ENCODE peak calls at places on chromosomes 1 and 21, in nine cellular contexts. W is body of pancreas, C is neural crest cell, O is cardiac muscle cell, Y is astrocyte of the spinal cord, E is ovary, I is BJ, Z is A549, P is lower lobe of right lung. S is an unnamed sample.

GRCh38 chr1:85200870-85201339 is at the start of gene SYDE2:
- DNase-seq in W (peak; percentile 85), C (peak; percentile 62), O (peak; percentile 81), Y (peak; percentile 58), E (peak; percentile 76), I (no peak), Z (peak; percentile 75), P (peak; percentile 85), S (peak; percentile 59)

GRCh38 chr1:179082308-179083030 is 599 bp downstream of the TOR3A start:
- DNase-seq in W (peak; percentile 37), C (peak; percentile 32), O (peak; percentile 27), Y (peak; percentile 16), E (no peak), I (no peak), Z (peak; percentile 31), P (no peak), S (peak; percentile 56)

GRCh38 chr1:90835172-90835660 is 118.1 kb upstream of the BARHL2 start:
- DNase-seq in W (no peak), C (no peak), O (no peak), Y (peak; percentile 3), E (no peak), I (no peak), Z (no peak), P (no peak), S (peak; percentile 33)

GRCh38 chr1:15254521-15254920 is 7.5 kb downstream of the FHAD1 start:
- DNase-seq in W (no peak), C (no peak), O (no peak), Y (no peak), E (no peak), I (no peak), Z (no peak), P (no peak), S (no peak)

GRCh38 chr1:9721606-9722377 is 70.3 kb downstream of the PIK3CD start:
- DNase-seq in W (no peak), C (peak; percentile 85), O (peak; percentile 32), Y (no peak), E (no peak), I (no peak), Z (peak; percentile 23), P (no peak), S (peak; percentile 82)

GRCh38 chr1:54347955-54348699 is 58.1 kb downstream of the SSBP3 start:
- DNase-seq in W (peak; percentile 95), C (no peak), O (no peak), Y (no peak), E (no peak), I (no peak), Z (no peak), P (peak; percentile 67), S (no peak)

GRCh38 chr1:159892944-159893343 is 7.0 kb downstream of the CFAP45 start:
- DNase-seq in W (no peak), C (no peak), O (no peak), Y (no peak), E (no peak), I (no peak), Z (peak; percentile 41), P (no peak), S (no peak)

GRCh38 chr1:22754106-22754768 is 43.6 kb downstream of the EPHB2 start:
- DNase-seq in W (no peak), C (no peak), O (no peak), Y (peak; percentile 37), E (no peak), I (no peak), Z (no peak), P (no peak), S (no peak)

GRCh38 chr1:54127594-54127993 is 25.2 kb downstream of the CDCP2 start:
- DNase-seq in W (no peak), C (no peak), O (no peak), Y (no peak), E (no peak), I (no peak), Z (no peak), P (no peak), S (no peak)

GRCh38 chr21:41744028-41744940 is 22.6 kb downstream of the RIPK4 start:
- DNase-seq in W (no peak), C (no peak), O (no peak), Y (no peak), E (no peak), I (no peak), Z (no peak), P (no peak), S (no peak)

GRCh38 chr1:199029401-199029800 is 390.6 kb downstream of the PTPRC start:
- DNase-seq in W (no peak), C (no peak), O (peak; percentile 30), Y (peak; percentile 68), E (no peak), I (no peak), Z (no peak), P (no peak), S (no peak)

GRCh38 chr1:147665521-147665920 is 4.8 kb downstream of the ACP6 start:
- DNase-seq in W (no peak), C (no peak), O (no peak), Y (no peak), E (no peak), I (no peak), Z (peak; percentile 20), P (no peak), S (no peak)
- TF ChIP-seq CTCF in W (no peak), C (peak; percentile 45), O (peak; percentile 25), Y (peak; percentile 19), E (no peak), I (no peak), Z (no peak), P (no peak), S (peak; percentile 59)

GRCh38 chr1:185694081-185694480 is 40.1 kb upstream of the HMCN1 start:
- DNase-seq in W (peak; percentile 27), C (no peak), O (no peak), Y (no peak), E (no peak), I (no peak), Z (no peak), P (no peak), S (no peak)

GRCh38 chr1:185693654-185694053 is 40.5 kb upstream of the HMCN1 start:
- DNase-seq in W (no peak), C (no peak), O (no peak), Y (no peak), E (no peak), I (no peak), Z (no peak), P (no peak), S (no peak)

GRCh38 chr1:185696419-185697150 is 37.6 kb upstream of the HMCN1 start:
- DNase-seq in W (no peak), C (no peak), O (no peak), Y (no peak), E (no peak), I (no peak), Z (peak; percentile 18), P (no peak), S (no peak)

GRCh38 chr1:185699874-185700273 is 34.3 kb upstream of the HMCN1 start:
- DNase-seq in W (no peak), C (no peak), O (no peak), Y (no peak), E (no peak), I (no peak), Z (no peak), P (no peak), S (no peak)

DNA sequence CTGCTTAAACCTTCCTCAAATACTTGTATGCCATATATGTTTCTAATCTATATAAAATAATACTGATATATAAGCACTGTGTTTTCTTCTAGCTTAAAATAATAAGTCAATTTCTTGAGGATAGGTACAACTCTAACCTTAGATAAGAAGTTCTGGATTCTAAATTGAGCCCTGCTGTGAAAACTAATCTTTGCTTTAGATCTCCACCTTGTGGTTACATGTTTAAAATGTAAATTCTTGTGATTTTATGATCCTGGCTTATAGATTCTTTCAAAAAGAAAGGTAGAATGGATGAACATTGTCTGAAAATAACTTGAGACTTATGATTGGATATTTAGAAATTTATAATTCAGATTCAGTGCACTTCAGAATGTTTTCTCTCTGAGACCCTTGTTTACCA is 38.9 kb upstream of the HMCN1 start:
- DNase-seq in W (no peak), C (no peak), O (no peak), Y (no peak), E (no peak), I (no peak), Z (no peak), P (no peak), S (no peak)
- TF ChIP-seq CTCF in W (no peak), C (peak; percentile 55), O (no peak), Y (peak; percentile 8), E (no peak), I (no peak), Z (peak; percentile 64), P (no peak), S (no peak)

GRCh38 chr1:101235696-101236545 is 898 bp upstream of the S1PR1 start:
- DNase-seq in W (peak; percentile 25), C (peak; percentile 31), O (peak; percentile 53), Y (peak; percentile 29), E (peak; percentile 58), I (no peak), Z (no peak), P (peak; percentile 65), S (peak; percentile 40)

GRCh38 chr1:101236546-101237228 is at the start of gene S1PR1:
- DNase-seq in W (peak; percentile 38), C (peak; percentile 69), O (peak; percentile 85), Y (peak; percentile 62), E (peak; percentile 58), I (no peak), Z (no peak), P (peak; percentile 85), S (peak; percentile 63)

GRCh38 chr1:101238681-101239094 is 1.9 kb downstream of the S1PR1 start:
- DNase-seq in W (peak; percentile 71), C (peak; percentile 91), O (peak; percentile 94), Y (peak; percentile 90), E (peak; percentile 78), I (no peak), Z (peak; percentile 66), P (peak; percentile 88), S (peak; percentile 87)

GRCh38 chr1:101238041-101238515 is 1.3 kb downstream of the S1PR1 start:
- DNase-seq in W (no peak), C (no peak), O (no peak), Y (no peak), E (no peak), I (no peak), Z (no peak), P (peak; percentile 50), S (no peak)

DNA sequence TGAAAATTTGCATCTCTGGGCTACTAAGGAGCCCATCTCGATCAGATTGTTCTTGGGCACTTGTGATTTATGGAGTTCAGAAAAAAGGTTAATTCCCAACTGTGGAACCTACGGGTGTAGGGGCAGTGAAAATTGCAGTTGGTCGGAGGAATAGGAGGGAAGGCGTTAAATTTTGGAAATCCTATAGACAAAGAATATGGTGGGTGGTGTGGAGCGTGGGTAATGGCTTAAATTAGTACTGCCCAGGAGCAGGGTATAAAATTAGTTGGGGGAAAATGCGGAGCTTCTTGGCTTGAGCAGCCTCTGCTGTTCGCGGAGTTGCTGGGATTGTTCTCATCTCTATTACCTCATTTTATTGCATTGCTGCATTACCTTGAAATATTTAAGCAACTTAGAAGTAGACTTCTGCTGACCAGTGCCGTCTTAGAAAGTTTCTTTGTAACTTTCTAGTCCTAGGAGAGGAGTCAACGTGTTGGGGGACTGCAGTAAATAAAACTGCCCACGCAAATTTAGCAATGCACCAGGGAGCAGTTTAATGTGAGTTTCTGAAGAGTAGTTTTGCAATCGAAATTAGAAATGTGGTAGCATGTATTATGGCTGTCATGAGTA is 514 bp downstream of the S1PR1 start:
- DNase-seq in W (no peak), C (no peak), O (peak; percentile 72), Y (peak; percentile 64), E (no peak), I (no peak), Z (no peak), P (no peak), S (no peak)
- TF ChIP-seq CTCF in W (no peak), C (no peak), O (peak; percentile 16), Y (peak; percentile 10), E (no peak), I (peak; percentile 35), Z (no peak), P (no peak), S (no peak)

GRCh38 chr1:5620997-5621396 is 371.2 kb downstream of the NPHP4 start:
- DNase-seq in W (peak; percentile 29), C (peak; percentile 25), O (no peak), Y (no peak), E (no peak), I (no peak), Z (peak; percentile 24), P (no peak), S (no peak)
- TF ChIP-seq CTCF in W (peak; percentile 26), C (peak; percentile 74), O (no peak), Y (no peak), E (no peak), I (no peak), Z (peak; percentile 6), P (peak; percentile 38), S (peak; percentile 15)

S was measured in glutamatergic neuron.